ENCODE peak calls at places on chromosomes 7 and 10, in four cellular contexts. One of them, this sample, is unnamed.

GRCh38 chr7:68679456-68680234 is 918.6 kb upstream of the AUTS2 start:
- DNase-seq in CD8-positive, alpha-beta T cell: no peak
- DNase-seq in Caco-2: no peak
- DNase-seq in progenitor cell of endocrine pancreas: no peak
- DNase-seq in this sample: no peak

GRCh38 chr10:87842220-87842641 is 21.1 kb downstream of the KLLN start:
- DNase-seq in CD8-positive, alpha-beta T cell: no peak
- DNase-seq in Caco-2: peak; percentile 90
- DNase-seq in progenitor cell of endocrine pancreas: no peak
- DNase-seq in this sample: no peak

GRCh38 chr7:156604311-156604710 is 36.3 kb upstream of the RNF32 start:
- DNase-seq in CD8-positive, alpha-beta T cell: no peak
- DNase-seq in Caco-2: no peak
- DNase-seq in progenitor cell of endocrine pancreas: no peak
- DNase-seq in this sample: no peak

GRCh38 chr10:107611101-107611500 is 446.6 kb upstream of the SORCS1 start:
- DNase-seq in CD8-positive, alpha-beta T cell: no peak
- DNase-seq in Caco-2: no peak
- DNase-seq in progenitor cell of endocrine pancreas: no peak
- DNase-seq in this sample: no peak

GRCh38 chr7:28748934-28749584 is 209.1 kb downstream of the TRIL start:
- DNase-seq in CD8-positive, alpha-beta T cell: no peak
- DNase-seq in Caco-2: no peak
- DNase-seq in progenitor cell of endocrine pancreas: no peak
- DNase-seq in this sample: no peak

GRCh38 chr7:80997841-80998240 is 79.0 kb upstream of the SEMA3C start:
- DNase-seq in CD8-positive, alpha-beta T cell: no peak
- DNase-seq in Caco-2: no peak
- DNase-seq in progenitor cell of endocrine pancreas: no peak
- DNase-seq in this sample: no peak

GRCh38 chr7:100171087-100171681 is 2.8 kb upstream of the GAL3ST4 start:
- DNase-seq in CD8-positive, alpha-beta T cell: peak; percentile 69
- DNase-seq in Caco-2: no peak
- DNase-seq in progenitor cell of endocrine pancreas: peak; percentile 30
- DNase-seq in this sample: no peak

GRCh38 chr10:49508249-49508648 is 30.7 kb downstream of the ERCC6 start:
- DNase-seq in CD8-positive, alpha-beta T cell: no peak
- DNase-seq in Caco-2: no peak
- DNase-seq in progenitor cell of endocrine pancreas: no peak
- DNase-seq in this sample: no peak

GRCh38 chr7:317643-318405 is 27.9 kb downstream of the FOXL3 start:
- DNase-seq in CD8-positive, alpha-beta T cell: no peak
- DNase-seq in Caco-2: peak; percentile 21
- DNase-seq in progenitor cell of endocrine pancreas: no peak
- DNase-seq in this sample: no peak

GRCh38 chr10:13668126-13668525 is 81.4 kb downstream of the PRPF18 start:
- DNase-seq in CD8-positive, alpha-beta T cell: no peak
- DNase-seq in Caco-2: no peak
- DNase-seq in progenitor cell of endocrine pancreas: no peak
- DNase-seq in this sample: no peak

DNA sequence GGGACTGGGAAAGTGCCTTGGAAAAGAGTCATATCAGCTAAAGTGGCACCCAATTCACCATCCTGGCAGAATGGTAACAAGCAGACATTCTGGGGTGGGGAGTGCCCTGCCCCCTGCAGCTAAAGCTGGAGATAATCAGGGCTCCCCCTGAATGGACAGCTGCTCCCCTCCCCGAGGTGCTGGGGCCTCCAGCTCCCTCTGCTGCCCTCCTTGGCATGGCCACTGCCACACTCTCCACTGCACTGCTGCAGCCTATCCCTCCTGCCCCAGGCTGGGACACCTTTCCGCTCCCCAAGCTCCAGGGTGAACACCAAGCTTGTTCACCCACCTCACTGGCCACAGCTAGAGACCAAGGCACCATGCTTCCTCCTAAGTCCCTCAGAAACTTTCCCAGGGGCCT is 9.8 kb upstream of the PARD3 start:
- DNase-seq in CD8-positive, alpha-beta T cell: no peak
- DNase-seq in Caco-2: no peak
- DNase-seq in progenitor cell of endocrine pancreas: no peak
- DNase-seq in this sample: no peak
- TF ChIP-seq CTCF in CD8-positive, alpha-beta T cell: no peak
- TF ChIP-seq CTCF in Caco-2: peak; percentile 58
- TF ChIP-seq CTCF in progenitor cell of endocrine pancreas: peak; percentile 13
- TF ChIP-seq CTCF in this sample: no peak

DNA sequence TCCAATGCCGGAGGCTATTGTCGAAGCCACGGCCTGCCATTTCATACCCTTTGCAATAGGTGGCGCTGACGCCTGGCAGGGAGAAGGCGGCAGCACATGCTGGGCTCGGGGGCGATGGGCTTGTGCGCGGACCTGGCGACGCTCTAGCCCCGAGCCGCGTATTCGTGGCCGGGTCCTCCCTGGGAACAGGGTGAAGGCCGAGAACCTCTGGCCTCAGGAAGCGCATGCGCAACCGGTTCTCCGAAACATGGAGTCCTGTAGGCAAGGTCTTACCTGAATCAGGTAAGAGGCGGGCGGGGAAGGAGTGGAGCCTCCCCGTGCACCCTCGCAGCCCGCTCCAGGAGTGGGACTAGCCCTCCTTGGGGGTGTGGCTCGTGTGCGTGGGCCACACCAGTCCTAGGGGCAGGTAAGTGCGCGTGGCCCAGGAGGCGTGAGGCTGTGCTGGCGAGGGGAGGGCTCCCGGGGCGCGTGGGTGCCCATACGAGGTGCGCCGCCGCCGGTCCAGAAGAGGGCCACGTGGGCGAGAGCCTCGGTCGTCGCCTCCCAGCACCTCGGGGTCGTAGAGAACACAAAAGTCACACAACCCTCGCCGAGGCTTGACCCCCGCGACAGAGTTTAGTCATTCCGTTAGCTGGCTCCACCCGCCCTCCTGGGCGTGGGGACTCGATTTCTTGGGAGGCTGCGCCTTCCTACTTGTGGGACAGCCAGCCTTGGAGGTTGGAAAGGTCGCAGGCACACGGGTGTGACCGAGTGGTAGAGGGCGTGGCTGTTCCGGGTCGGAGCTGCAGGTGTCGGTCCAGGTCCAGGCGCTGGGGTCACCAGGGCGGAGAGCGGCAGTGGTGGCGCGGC is 5.5 kb upstream of the MEST start:
- DNase-seq in CD8-positive, alpha-beta T cell: peak; percentile 79
- DNase-seq in Caco-2: peak; percentile 98
- DNase-seq in progenitor cell of endocrine pancreas: peak; percentile 74
- DNase-seq in this sample: no peak
- TF ChIP-seq CTCF in CD8-positive, alpha-beta T cell: peak; percentile 95
- TF ChIP-seq CTCF in Caco-2: peak; percentile 91
- TF ChIP-seq CTCF in progenitor cell of endocrine pancreas: peak; percentile 80
- TF ChIP-seq CTCF in this sample: peak; percentile 82

GRCh38 chr10:35611750-35612149 is 6.6 kb downstream of the GJD4 start:
- DNase-seq in CD8-positive, alpha-beta T cell: no peak
- DNase-seq in Caco-2: peak; percentile 27
- DNase-seq in progenitor cell of endocrine pancreas: no peak
- DNase-seq in this sample: no peak
- TF ChIP-seq CTCF in CD8-positive, alpha-beta T cell: no peak
- TF ChIP-seq CTCF in Caco-2: no peak
- TF ChIP-seq CTCF in progenitor cell of endocrine pancreas: peak; percentile 8
- TF ChIP-seq CTCF in this sample: no peak

DNA sequence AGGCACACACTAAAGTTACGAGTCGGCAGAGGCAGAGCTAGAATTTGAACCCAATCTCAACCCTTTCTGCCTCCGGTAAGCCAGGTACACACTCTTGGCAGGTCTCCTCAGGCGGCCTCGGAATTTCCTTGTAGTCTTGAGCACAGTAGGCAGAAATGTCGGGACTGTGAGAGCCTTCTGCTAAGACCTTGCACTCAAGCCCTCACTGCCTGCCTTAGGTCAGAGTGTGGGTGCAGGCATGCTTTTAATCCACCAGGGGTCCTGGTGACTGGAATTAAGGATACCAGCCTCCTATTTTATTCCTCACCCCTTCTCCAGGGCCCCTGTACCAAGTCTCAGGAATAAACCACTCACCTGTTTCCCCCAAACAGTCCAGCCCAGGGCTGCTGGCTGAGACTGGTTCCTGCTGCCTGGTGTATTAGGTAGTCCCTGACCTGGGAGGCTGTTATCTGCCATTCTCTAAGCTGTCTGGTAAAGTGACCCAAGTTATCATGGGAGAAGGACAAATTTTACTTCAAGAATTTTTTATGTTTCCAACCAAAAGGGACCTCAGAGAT is 855 bp downstream of the ATP6V1F start:
- DNase-seq in CD8-positive, alpha-beta T cell: no peak
- DNase-seq in Caco-2: peak; percentile 73
- DNase-seq in progenitor cell of endocrine pancreas: peak; percentile 45
- DNase-seq in this sample: no peak
- TF ChIP-seq CTCF in CD8-positive, alpha-beta T cell: peak; percentile 59
- TF ChIP-seq CTCF in Caco-2: peak; percentile 62
- TF ChIP-seq CTCF in progenitor cell of endocrine pancreas: peak; percentile 68
- TF ChIP-seq CTCF in this sample: peak; percentile 79

DNA sequence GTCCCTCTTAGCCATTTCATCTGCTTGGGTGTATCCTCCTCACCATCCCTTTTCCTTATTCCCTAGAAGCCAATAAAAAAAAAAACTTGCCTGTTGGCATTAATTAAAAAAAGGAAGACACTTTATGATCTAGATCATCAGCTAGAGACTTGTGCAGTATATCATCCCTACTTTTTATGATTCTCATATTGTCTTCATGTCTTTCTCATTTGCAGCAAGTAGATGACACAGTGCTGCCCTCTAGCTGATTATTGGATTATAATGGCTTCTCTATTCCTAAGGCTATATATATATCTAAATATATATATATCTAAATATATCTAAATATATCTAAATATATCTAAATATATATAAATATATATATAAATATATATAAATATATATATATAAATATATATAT is 272.4 kb upstream of the LRGUK start:
- DNase-seq in CD8-positive, alpha-beta T cell: no peak
- DNase-seq in Caco-2: no peak
- DNase-seq in progenitor cell of endocrine pancreas: no peak
- DNase-seq in this sample: no peak
- TF ChIP-seq CTCF in CD8-positive, alpha-beta T cell: no peak
- TF ChIP-seq CTCF in Caco-2: peak; percentile 31
- TF ChIP-seq CTCF in progenitor cell of endocrine pancreas: peak; percentile 52
- TF ChIP-seq CTCF in this sample: peak; percentile 71